ENCODE peak calls at places on chromosomes 2 and 18, in ten cellular contexts. One of them, this sample, is unnamed.

GRCh38 chr2:102187191-102188150 is 648 bp downstream of the IL1RL2 start:
- DNase-seq in effector memory CD4-positive, alpha-beta T cell: peak
- DNase-seq in fibroblast of lung: peak
- DNase-seq in occipital lobe: peak
- DNase-seq in psoas muscle: peak
- DNase-seq in stimulated activated CD4-positive, alpha-beta T cell treated with anti-CD3 and anti-CD28 coated beads, Interleukin-15, amount 100 ng/mL, for 24 hours: peak
- DNase-seq in D341Med: peak
- DNase-seq in osteocyte: no peak
- DNase-seq in CD4-positive, CD25-positive, alpha-beta regulatory T cell: peak
- DNase-seq in COR-L47: no peak
- DNase-seq in this sample: no peak

GRCh38 chr2:109726666-109727270 is 67.3 kb upstream of the RGPD5 start:
- DNase-seq in effector memory CD4-positive, alpha-beta T cell: no peak
- DNase-seq in fibroblast of lung: no peak
- DNase-seq in occipital lobe: no peak
- DNase-seq in psoas muscle: no peak
- DNase-seq in stimulated activated CD4-positive, alpha-beta T cell treated with anti-CD3 and anti-CD28 coated beads, Interleukin-15, amount 100 ng/mL, for 24 hours: no peak
- DNase-seq in D341Med: no peak
- DNase-seq in osteocyte: peak
- DNase-seq in CD4-positive, CD25-positive, alpha-beta regulatory T cell: no peak
- DNase-seq in COR-L47: no peak
- DNase-seq in this sample: no peak

GRCh38 chr2:80303006-80303741 is 1.4 kb downstream of the LRRTM1 start:
- DNase-seq in effector memory CD4-positive, alpha-beta T cell: no peak
- DNase-seq in fibroblast of lung: peak
- DNase-seq in occipital lobe: peak
- DNase-seq in psoas muscle: peak
- DNase-seq in stimulated activated CD4-positive, alpha-beta T cell treated with anti-CD3 and anti-CD28 coated beads, Interleukin-15, amount 100 ng/mL, for 24 hours: no peak
- DNase-seq in D341Med: peak
- DNase-seq in osteocyte: no peak
- DNase-seq in CD4-positive, CD25-positive, alpha-beta regulatory T cell: no peak
- DNase-seq in COR-L47: no peak
- DNase-seq in this sample: no peak

GRCh38 chr2:54960118-54960517 is 90.1 kb downstream of the RTN4 start:
- DNase-seq in effector memory CD4-positive, alpha-beta T cell: no peak
- DNase-seq in fibroblast of lung: no peak
- DNase-seq in occipital lobe: no peak
- DNase-seq in psoas muscle: no peak
- DNase-seq in stimulated activated CD4-positive, alpha-beta T cell treated with anti-CD3 and anti-CD28 coated beads, Interleukin-15, amount 100 ng/mL, for 24 hours: no peak
- DNase-seq in D341Med: no peak
- DNase-seq in osteocyte: no peak
- DNase-seq in CD4-positive, CD25-positive, alpha-beta regulatory T cell: no peak
- DNase-seq in COR-L47: no peak
- DNase-seq in this sample: no peak

GRCh38 chr2:37618326-37618725 is 53.1 kb downstream of the CDC42EP3 start:
- DNase-seq in effector memory CD4-positive, alpha-beta T cell: no peak
- DNase-seq in fibroblast of lung: no peak
- DNase-seq in occipital lobe: no peak
- DNase-seq in psoas muscle: no peak
- DNase-seq in stimulated activated CD4-positive, alpha-beta T cell treated with anti-CD3 and anti-CD28 coated beads, Interleukin-15, amount 100 ng/mL, for 24 hours: no peak
- DNase-seq in D341Med: no peak
- DNase-seq in osteocyte: no peak
- DNase-seq in CD4-positive, CD25-positive, alpha-beta regulatory T cell: no peak
- DNase-seq in COR-L47: no peak
- DNase-seq in this sample: no peak

GRCh38 chr2:238939521-238940403 is 91.9 kb downstream of the TWIST2 start:
- DNase-seq in effector memory CD4-positive, alpha-beta T cell: no peak
- DNase-seq in fibroblast of lung: no peak
- DNase-seq in occipital lobe: no peak
- DNase-seq in psoas muscle: no peak
- DNase-seq in stimulated activated CD4-positive, alpha-beta T cell treated with anti-CD3 and anti-CD28 coated beads, Interleukin-15, amount 100 ng/mL, for 24 hours: no peak
- DNase-seq in D341Med: no peak
- DNase-seq in osteocyte: no peak
- DNase-seq in CD4-positive, CD25-positive, alpha-beta regulatory T cell: no peak
- DNase-seq in COR-L47: no peak
- DNase-seq in this sample: no peak

GRCh38 chr2:174205562-174205961 is 42.8 kb downstream of the OLA1 start:
- DNase-seq in effector memory CD4-positive, alpha-beta T cell: no peak
- DNase-seq in fibroblast of lung: no peak
- DNase-seq in occipital lobe: no peak
- DNase-seq in psoas muscle: no peak
- DNase-seq in stimulated activated CD4-positive, alpha-beta T cell treated with anti-CD3 and anti-CD28 coated beads, Interleukin-15, amount 100 ng/mL, for 24 hours: no peak
- DNase-seq in D341Med: no peak
- DNase-seq in osteocyte: no peak
- DNase-seq in CD4-positive, CD25-positive, alpha-beta regulatory T cell: no peak
- DNase-seq in COR-L47: no peak
- DNase-seq in this sample: no peak

GRCh38 chr2:179191110-179191509 is 73.5 kb downstream of the SESTD1 start:
- DNase-seq in effector memory CD4-positive, alpha-beta T cell: no peak
- DNase-seq in fibroblast of lung: no peak
- DNase-seq in occipital lobe: no peak
- DNase-seq in psoas muscle: no peak
- DNase-seq in stimulated activated CD4-positive, alpha-beta T cell treated with anti-CD3 and anti-CD28 coated beads, Interleukin-15, amount 100 ng/mL, for 24 hours: no peak
- DNase-seq in D341Med: no peak
- DNase-seq in osteocyte: no peak
- DNase-seq in CD4-positive, CD25-positive, alpha-beta regulatory T cell: no peak
- DNase-seq in COR-L47: no peak
- DNase-seq in this sample: no peak

GRCh38 chr2:190443778-190444481 is 35.8 kb downstream of the MFSD6 start:
- DNase-seq in effector memory CD4-positive, alpha-beta T cell: no peak
- DNase-seq in fibroblast of lung: peak
- DNase-seq in occipital lobe: no peak
- DNase-seq in psoas muscle: no peak
- DNase-seq in stimulated activated CD4-positive, alpha-beta T cell treated with anti-CD3 and anti-CD28 coated beads, Interleukin-15, amount 100 ng/mL, for 24 hours: no peak
- DNase-seq in D341Med: no peak
- DNase-seq in osteocyte: no peak
- DNase-seq in CD4-positive, CD25-positive, alpha-beta regulatory T cell: no peak
- DNase-seq in COR-L47: no peak
- DNase-seq in this sample: no peak

GRCh38 chr2:143429932-143430331 is 300.7 kb downstream of the ARHGAP15 start:
- DNase-seq in effector memory CD4-positive, alpha-beta T cell: no peak
- DNase-seq in fibroblast of lung: peak
- DNase-seq in occipital lobe: no peak
- DNase-seq in psoas muscle: no peak
- DNase-seq in stimulated activated CD4-positive, alpha-beta T cell treated with anti-CD3 and anti-CD28 coated beads, Interleukin-15, amount 100 ng/mL, for 24 hours: no peak
- DNase-seq in D341Med: no peak
- DNase-seq in osteocyte: no peak
- DNase-seq in CD4-positive, CD25-positive, alpha-beta regulatory T cell: no peak
- DNase-seq in COR-L47: no peak
- DNase-seq in this sample: no peak

GRCh38 chr18:12393998-12394397 is 13.7 kb upstream of the PRELID3A start:
- DNase-seq in effector memory CD4-positive, alpha-beta T cell: no peak
- DNase-seq in fibroblast of lung: no peak
- DNase-seq in occipital lobe: no peak
- DNase-seq in psoas muscle: no peak
- DNase-seq in stimulated activated CD4-positive, alpha-beta T cell treated with anti-CD3 and anti-CD28 coated beads, Interleukin-15, amount 100 ng/mL, for 24 hours: no peak
- DNase-seq in D341Med: no peak
- DNase-seq in osteocyte: no peak
- DNase-seq in CD4-positive, CD25-positive, alpha-beta regulatory T cell: no peak
- DNase-seq in COR-L47: no peak
- DNase-seq in this sample: no peak

GRCh38 chr2:119766944-119767343 is 7.2 kb downstream of the PTPN4 start:
- DNase-seq in effector memory CD4-positive, alpha-beta T cell: no peak
- DNase-seq in fibroblast of lung: no peak
- DNase-seq in occipital lobe: no peak
- DNase-seq in psoas muscle: no peak
- DNase-seq in stimulated activated CD4-positive, alpha-beta T cell treated with anti-CD3 and anti-CD28 coated beads, Interleukin-15, amount 100 ng/mL, for 24 hours: no peak
- DNase-seq in D341Med: no peak
- DNase-seq in osteocyte: no peak
- DNase-seq in CD4-positive, CD25-positive, alpha-beta regulatory T cell: no peak
- DNase-seq in COR-L47: no peak
- DNase-seq in this sample: no peak

GRCh38 chr18:65750421-65751144 is at the start of gene CDH7:
- DNase-seq in effector memory CD4-positive, alpha-beta T cell: no peak
- DNase-seq in fibroblast of lung: no peak
- DNase-seq in occipital lobe: peak
- DNase-seq in psoas muscle: peak
- DNase-seq in stimulated activated CD4-positive, alpha-beta T cell treated with anti-CD3 and anti-CD28 coated beads, Interleukin-15, amount 100 ng/mL, for 24 hours: no peak
- DNase-seq in D341Med: peak
- DNase-seq in osteocyte: no peak
- DNase-seq in CD4-positive, CD25-positive, alpha-beta regulatory T cell: no peak
- DNase-seq in COR-L47: peak
- DNase-seq in this sample: no peak

GRCh38 chr2:41197781-41198180 is 745.9 kb upstream of the SLC8A1 start:
- DNase-seq in effector memory CD4-positive, alpha-beta T cell: no peak
- DNase-seq in fibroblast of lung: peak
- DNase-seq in occipital lobe: no peak
- DNase-seq in psoas muscle: no peak
- DNase-seq in stimulated activated CD4-positive, alpha-beta T cell treated with anti-CD3 and anti-CD28 coated beads, Interleukin-15, amount 100 ng/mL, for 24 hours: no peak
- DNase-seq in D341Med: no peak
- DNase-seq in osteocyte: no peak
- DNase-seq in CD4-positive, CD25-positive, alpha-beta regulatory T cell: no peak
- DNase-seq in COR-L47: no peak
- DNase-seq in this sample: no peak

GRCh38 chr2:71800106-71800809 is 346.9 kb downstream of the DYSF start:
- DNase-seq in effector memory CD4-positive, alpha-beta T cell: no peak
- DNase-seq in fibroblast of lung: no peak
- DNase-seq in occipital lobe: no peak
- DNase-seq in psoas muscle: no peak
- DNase-seq in stimulated activated CD4-positive, alpha-beta T cell treated with anti-CD3 and anti-CD28 coated beads, Interleukin-15, amount 100 ng/mL, for 24 hours: no peak
- DNase-seq in D341Med: no peak
- DNase-seq in osteocyte: no peak
- DNase-seq in CD4-positive, CD25-positive, alpha-beta regulatory T cell: no peak
- DNase-seq in COR-L47: no peak
- DNase-seq in this sample: no peak

GRCh38 chr2:5798083-5798482 is 105.9 kb downstream of the SOX11 start:
- DNase-seq in effector memory CD4-positive, alpha-beta T cell: no peak
- DNase-seq in fibroblast of lung: peak
- DNase-seq in occipital lobe: no peak
- DNase-seq in psoas muscle: no peak
- DNase-seq in stimulated activated CD4-positive, alpha-beta T cell treated with anti-CD3 and anti-CD28 coated beads, Interleukin-15, amount 100 ng/mL, for 24 hours: no peak
- DNase-seq in D341Med: peak
- DNase-seq in osteocyte: no peak
- DNase-seq in CD4-positive, CD25-positive, alpha-beta regulatory T cell: no peak
- DNase-seq in COR-L47: no peak
- DNase-seq in this sample: peak

GRCh38 chr2:225670111-225670974 is 270.8 kb downstream of the NYAP2 start:
- DNase-seq in effector memory CD4-positive, alpha-beta T cell: no peak
- DNase-seq in fibroblast of lung: peak
- DNase-seq in occipital lobe: no peak
- DNase-seq in psoas muscle: no peak
- DNase-seq in stimulated activated CD4-positive, alpha-beta T cell treated with anti-CD3 and anti-CD28 coated beads, Interleukin-15, amount 100 ng/mL, for 24 hours: no peak
- DNase-seq in D341Med: no peak
- DNase-seq in osteocyte: no peak
- DNase-seq in CD4-positive, CD25-positive, alpha-beta regulatory T cell: no peak
- DNase-seq in COR-L47: no peak
- DNase-seq in this sample: peak

GRCh38 chr2:173652311-173652710 is 297.6 kb downstream of the CDCA7 start:
- DNase-seq in effector memory CD4-positive, alpha-beta T cell: no peak
- DNase-seq in fibroblast of lung: peak
- DNase-seq in occipital lobe: no peak
- DNase-seq in psoas muscle: no peak
- DNase-seq in stimulated activated CD4-positive, alpha-beta T cell treated with anti-CD3 and anti-CD28 coated beads, Interleukin-15, amount 100 ng/mL, for 24 hours: no peak
- DNase-seq in D341Med: no peak
- DNase-seq in osteocyte: no peak
- DNase-seq in CD4-positive, CD25-positive, alpha-beta regulatory T cell: no peak
- DNase-seq in COR-L47: no peak
- DNase-seq in this sample: peak

GRCh38 chr2:128269358-128270305 is 49.0 kb downstream of the HS6ST1 start:
- DNase-seq in effector memory CD4-positive, alpha-beta T cell: no peak
- DNase-seq in fibroblast of lung: no peak
- DNase-seq in occipital lobe: peak
- DNase-seq in psoas muscle: peak
- DNase-seq in stimulated activated CD4-positive, alpha-beta T cell treated with anti-CD3 and anti-CD28 coated beads, Interleukin-15, amount 100 ng/mL, for 24 hours: no peak
- DNase-seq in D341Med: peak
- DNase-seq in osteocyte: no peak
- DNase-seq in CD4-positive, CD25-positive, alpha-beta regulatory T cell: no peak
- DNase-seq in COR-L47: peak
- DNase-seq in this sample: no peak

GRCh38 chr2:13768274-13768673 is 864.2 kb upstream of the LRATD1 start:
- DNase-seq in effector memory CD4-positive, alpha-beta T cell: no peak
- DNase-seq in fibroblast of lung: no peak
- DNase-seq in occipital lobe: no peak
- DNase-seq in psoas muscle: no peak
- DNase-seq in stimulated activated CD4-positive, alpha-beta T cell treated with anti-CD3 and anti-CD28 coated beads, Interleukin-15, amount 100 ng/mL, for 24 hours: no peak
- DNase-seq in D341Med: no peak
- DNase-seq in osteocyte: no peak
- DNase-seq in CD4-positive, CD25-positive, alpha-beta regulatory T cell: no peak
- DNase-seq in COR-L47: no peak
- DNase-seq in this sample: no peak

GRCh38 chr2:33617989-33618388 is 18.9 kb upstream of the FAM98A start:
- DNase-seq in effector memory CD4-positive, alpha-beta T cell: no peak
- DNase-seq in fibroblast of lung: no peak
- DNase-seq in occipital lobe: no peak
- DNase-seq in psoas muscle: no peak
- DNase-seq in stimulated activated CD4-positive, alpha-beta T cell treated with anti-CD3 and anti-CD28 coated beads, Interleukin-15, amount 100 ng/mL, for 24 hours: no peak
- DNase-seq in D341Med: no peak
- DNase-seq in osteocyte: no peak
- DNase-seq in CD4-positive, CD25-positive, alpha-beta regulatory T cell: no peak
- DNase-seq in COR-L47: no peak
- DNase-seq in this sample: no peak

GRCh38 chr2:168961450-168962229 is 60.5 kb downstream of the G6PC2 start:
- DNase-seq in effector memory CD4-positive, alpha-beta T cell: peak
- DNase-seq in fibroblast of lung: peak
- DNase-seq in occipital lobe: no peak
- DNase-seq in psoas muscle: no peak
- DNase-seq in stimulated activated CD4-positive, alpha-beta T cell treated with anti-CD3 and anti-CD28 coated beads, Interleukin-15, amount 100 ng/mL, for 24 hours: peak
- DNase-seq in D341Med: peak
- DNase-seq in osteocyte: no peak
- DNase-seq in CD4-positive, CD25-positive, alpha-beta regulatory T cell: peak
- DNase-seq in COR-L47: peak
- DNase-seq in this sample: peak

GRCh38 chr2:235756491-235756890 is 262.6 kb downstream of the AGAP1 start:
- DNase-seq in effector memory CD4-positive, alpha-beta T cell: no peak
- DNase-seq in fibroblast of lung: no peak
- DNase-seq in occipital lobe: no peak
- DNase-seq in psoas muscle: no peak
- DNase-seq in stimulated activated CD4-positive, alpha-beta T cell treated with anti-CD3 and anti-CD28 coated beads, Interleukin-15, amount 100 ng/mL, for 24 hours: no peak
- DNase-seq in D341Med: no peak
- DNase-seq in osteocyte: no peak
- DNase-seq in CD4-positive, CD25-positive, alpha-beta regulatory T cell: no peak
- DNase-seq in COR-L47: no peak
- DNase-seq in this sample: peak

GRCh38 chr2:40218679-40219078 is 233.2 kb downstream of the SLC8A1 start:
- DNase-seq in effector memory CD4-positive, alpha-beta T cell: no peak
- DNase-seq in fibroblast of lung: peak
- DNase-seq in occipital lobe: no peak
- DNase-seq in psoas muscle: peak
- DNase-seq in stimulated activated CD4-positive, alpha-beta T cell treated with anti-CD3 and anti-CD28 coated beads, Interleukin-15, amount 100 ng/mL, for 24 hours: no peak
- DNase-seq in D341Med: no peak
- DNase-seq in osteocyte: no peak
- DNase-seq in CD4-positive, CD25-positive, alpha-beta regulatory T cell: no peak
- DNase-seq in COR-L47: peak
- DNase-seq in this sample: no peak

GRCh38 chr2:223008162-223008561 is 43.8 kb upstream of the KCNE4 start:
- DNase-seq in effector memory CD4-positive, alpha-beta T cell: no peak
- DNase-seq in fibroblast of lung: no peak
- DNase-seq in occipital lobe: no peak
- DNase-seq in psoas muscle: no peak
- DNase-seq in stimulated activated CD4-positive, alpha-beta T cell treated with anti-CD3 and anti-CD28 coated beads, Interleukin-15, amount 100 ng/mL, for 24 hours: no peak
- DNase-seq in D341Med: no peak
- DNase-seq in osteocyte: no peak
- DNase-seq in CD4-positive, CD25-positive, alpha-beta regulatory T cell: no peak
- DNase-seq in COR-L47: no peak
- DNase-seq in this sample: no peak

This sample was measured in trophoblast cell.